ENCODE peak calls at places on chromosomes 1 and 21, in nine cellular contexts. O, T, N, J, Q, K, P, S and F are unnamed samples.

GRCh38 chr1:235852887-235853286 is 13.8 kb downstream of the LYST start:
- DNase-seq in O (no peak), T (no peak), N (no peak), J (no peak), Q (no peak), K (no peak), P (no peak), S (no peak), F (no peak)

GRCh38 chr1:111563619-111564018 is 56.0 kb upstream of the RAP1A start:
- DNase-seq in O (no peak), T (peak), N (no peak), J (no peak), Q (no peak), K (no peak), P (no peak), S (no peak), F (no peak)

GRCh38 chr21:44870748-44871495 is 2.6 kb downstream of the PTTG1IP start:
- DNase-seq in O (no peak), T (peak), N (no peak), J (no peak), Q (no peak), K (no peak), P (no peak), S (no peak), F (no peak)

GRCh38 chr1:45854724-45855123 is 51.3 kb downstream of the MAST2 start:
- DNase-seq in O (no peak), T (no peak), N (no peak), J (no peak), Q (no peak), K (no peak), P (no peak), S (no peak), F (no peak)

GRCh38 chr1:1437904-1438376 is 2.5 kb downstream of the VWA1 start:
- DNase-seq in O (peak), T (no peak), N (peak), J (peak), Q (no peak), K (peak), P (no peak), S (no peak), F (no peak)

GRCh38 chr1:27544818-27545612 is 55.0 kb upstream of the WASF2 start:
- DNase-seq in O (no peak), T (peak), N (no peak), J (no peak), Q (no peak), K (no peak), P (no peak), S (no peak), F (no peak)

GRCh38 chr1:206002160-206002559 is 1.0 kb downstream of the RAB7B start:
- DNase-seq in O (no peak), T (no peak), N (no peak), J (no peak), Q (no peak), K (no peak), P (no peak), S (no peak), F (no peak)

GRCh38 chr1:168127493-168127892 is 9.2 kb downstream of the GPR161 start:
- DNase-seq in O (no peak), T (no peak), N (no peak), J (no peak), Q (no peak), K (no peak), P (no peak), S (no peak), F (no peak)

GRCh38 chr21:41660748-41661147 is 106.1 kb downstream of the RIPK4 start:
- DNase-seq in O (no peak), T (no peak), N (no peak), J (no peak), Q (no peak), K (no peak), P (no peak), S (no peak), F (no peak)

GRCh38 chr1:155064109-155064812 is 721 bp downstream of the EFNA4 start:
- DNase-seq in O (no peak), T (peak), N (no peak), J (no peak), Q (peak), K (peak), P (no peak), S (peak), F (peak)

GRCh38 chr1:77413541-77414335 is 131.9 kb downstream of the AK5 start:
- DNase-seq in O (no peak), T (no peak), N (no peak), J (peak), Q (no peak), K (peak), P (no peak), S (no peak), F (peak)

GRCh38 chr1:200035397-200035955 is 8.0 kb downstream of the NR5A2 start:
- DNase-seq in O (no peak), T (peak), N (no peak), J (no peak), Q (no peak), K (no peak), P (no peak), S (no peak), F (no peak)

GRCh38 chr21:42424848-42425602 is 21.3 kb downstream of the UBASH3A start:
- DNase-seq in O (no peak), T (no peak), N (no peak), J (peak), Q (no peak), K (peak), P (no peak), S (peak), F (peak)

GRCh38 chr1:90616395-90616794 is 100.7 kb downstream of the BARHL2 start:
- DNase-seq in O (peak), T (no peak), N (no peak), J (no peak), Q (peak), K (no peak), P (no peak), S (no peak), F (peak)

GRCh38 chr1:160550572-160551034 is 27.5 kb upstream of the SLAMF6 start:
- DNase-seq in O (no peak), T (no peak), N (no peak), J (no peak), Q (no peak), K (no peak), P (no peak), S (peak), F (peak)

GRCh38 chr1:94854458-94855306 is 34.5 kb downstream of the SLC44A3 start:
- DNase-seq in O (peak), T (peak), N (peak), J (peak), Q (peak), K (peak), P (peak), S (peak), F (peak)

GRCh38 chr1:59061876-59062275 is 235.0 kb upstream of the FGGY start:
- DNase-seq in O (no peak), T (peak), N (no peak), J (no peak), Q (no peak), K (no peak), P (no peak), S (no peak), F (peak)

GRCh38 chr1:21342961-21343838 is 52.9 kb upstream of the ECE1 start:
- DNase-seq in O (no peak), T (peak), N (no peak), J (no peak), Q (no peak), K (peak), P (no peak), S (peak), F (no peak)

GRCh38 chr1:103275725-103276124 is 167.4 kb upstream of the COL11A1 start:
- DNase-seq in O (no peak), T (peak), N (no peak), J (no peak), Q (no peak), K (no peak), P (no peak), S (no peak), F (no peak)

GRCh38 chr1:160001440-160001839 is 30.4 kb downstream of the PIGM start:
- DNase-seq in O (no peak), T (no peak), N (no peak), J (no peak), Q (no peak), K (no peak), P (no peak), S (no peak), F (no peak)

GRCh38 chr1:55463814-55464445 is 248.8 kb upstream of the USP24 start:
- DNase-seq in O (no peak), T (no peak), N (no peak), J (no peak), Q (no peak), K (no peak), P (no peak), S (no peak), F (no peak)

GRCh38 chr1:197924516-197925123 is 7.4 kb downstream of the LHX9 start:
- DNase-seq in O (peak), T (peak), N (no peak), J (peak), Q (peak), K (peak), P (no peak), S (peak), F (peak)

GRCh38 chr1:247334378-247335133 is 2.9 kb upstream of the ZNF496 start:
- DNase-seq in O (no peak), T (no peak), N (no peak), J (no peak), Q (no peak), K (no peak), P (no peak), S (no peak), F (no peak)

GRCh38 chr21:44867999-44868700 is 5.3 kb downstream of the PTTG1IP start:
- DNase-seq in O (no peak), T (no peak), N (no peak), J (no peak), Q (no peak), K (no peak), P (no peak), S (no peak), F (no peak)

GRCh38 chr1:9823693-9823942 is 147 bp downstream of the CLSTN1 start:
- DNase-seq in O (no peak), T (no peak), N (no peak), J (no peak), Q (no peak), K (no peak), P (no peak), S (peak), F (no peak)

GRCh38 chr1:234968470-234968869 is 160.2 kb downstream of the TOMM20 start:
- DNase-seq in O (no peak), T (no peak), N (no peak), J (no peak), Q (peak), K (no peak), P (no peak), S (no peak), F (no peak)

GRCh38 chr1:108080448-108080847 is 115.5 kb upstream of the VAV3 start:
- DNase-seq in O (no peak), T (no peak), N (no peak), J (no peak), Q (no peak), K (no peak), P (no peak), S (no peak), F (no peak)

GRCh38 chr1:159598196-159598595 is 10.6 kb downstream of the APCS start:
- DNase-seq in O (no peak), T (peak), N (peak), J (no peak), Q (no peak), K (no peak), P (no peak), S (no peak), F (no peak)

GRCh38 chr21:19022978-19023377 is 619.4 kb upstream of the TMPRSS15 start:
- DNase-seq in O (no peak), T (no peak), N (no peak), J (no peak), Q (no peak), K (no peak), P (no peak), S (no peak), F (no peak)

GRCh38 chr21:31218830-31219608 is 125.0 kb downstream of the TIAM1 start:
- DNase-seq in O (no peak), T (no peak), N (no peak), J (no peak), Q (no peak), K (no peak), P (no peak), S (no peak), F (no peak)

GRCh38 chr21:44057960-44058651 is 46.0 kb downstream of the TRAPPC10 start:
- DNase-seq in O (no peak), T (no peak), N (no peak), J (no peak), Q (no peak), K (no peak), P (no peak), S (no peak), F (no peak)

GRCh38 chr1:226736908-226737818 is 1.9 kb downstream of the ITPKB start:
- DNase-seq in O (no peak), T (peak), N (no peak), J (no peak), Q (peak), K (peak), P (peak), S (peak), F (peak)

GRCh38 chr1:201396859-201397464 is 2.2 kb downstream of the LAD1 start:
- DNase-seq in O (peak), T (no peak), N (no peak), J (no peak), Q (no peak), K (no peak), P (no peak), S (no peak), F (no peak)

GRCh38 chr1:204791453-204792366 is 79.0 kb upstream of the NFASC start:
- DNase-seq in O (peak), T (peak), N (peak), J (peak), Q (peak), K (peak), P (no peak), S (peak), F (peak)

GRCh38 chr1:201184307-201184706 is 6.3 kb upstream of the IGFN1 start:
- DNase-seq in O (no peak), T (peak), N (no peak), J (no peak), Q (no peak), K (no peak), P (no peak), S (no peak), F (no peak)

GRCh38 chr1:41404308-41404755 is 43.1 kb downstream of the FOXO6 start:
- DNase-seq in O (no peak), T (no peak), N (no peak), J (no peak), Q (peak), K (no peak), P (peak), S (no peak), F (peak)

GRCh38 chr1:81664341-81664740 is 136.4 kb upstream of the ADGRL2 start:
- DNase-seq in O (no peak), T (no peak), N (no peak), J (no peak), Q (no peak), K (no peak), P (no peak), S (no peak), F (no peak)

GRCh38 chr1:23720256-23720995 is 22.8 kb upstream of the ELOA start:
- DNase-seq in O (no peak), T (peak), N (no peak), J (no peak), Q (no peak), K (peak), P (no peak), S (no peak), F (peak)

GRCh38 chr21:25573409-25574206 is 33.7 kb downstream of the MRPL39 start:
- DNase-seq in O (no peak), T (peak), N (no peak), J (peak), Q (no peak), K (no peak), P (no peak), S (peak), F (peak)